ENCODE peak calls at places on chromosomes 1 and 21, in five cellular contexts. One of them, this sample, is unnamed.
A peak's percentile ranks its signal among the peaks of the same experiment; 100 is the strongest.

GRCh38 chr1:73635021-73635420 is 563.0 kb downstream of the LRRIQ3 start:
- DNase-seq in pancreas: no peak
- DNase-seq in H9: no peak
- DNase-seq in heart right ventricle: no peak
- DNase-seq in caudate nucleus: no peak
- DNase-seq in this sample: no peak

GRCh38 chr1:246567258-246568235 is 1.3 kb downstream of the CNST start:
- DNase-seq in caudate nucleus: no peak
- DNase-seq in pancreas: no peak
- DNase-seq in H9: no peak
- DNase-seq in heart right ventricle: no peak
- DNase-seq in this sample: no peak

GRCh38 chr1:245045087-245045881 is 109.5 kb upstream of the KIF26B start:
- DNase-seq in caudate nucleus: peak; percentile 50
- DNase-seq in heart right ventricle: peak; percentile 74
- DNase-seq in H9: peak; percentile 49
- DNase-seq in pancreas: no peak
- DNase-seq in this sample: no peak

GRCh38 chr1:201561604-201562003 is 22.7 kb downstream of the NAV1 start:
- DNase-seq in caudate nucleus: no peak
- DNase-seq in pancreas: peak; percentile 20
- DNase-seq in heart right ventricle: no peak
- DNase-seq in H9: no peak
- DNase-seq in this sample: no peak

GRCh38 chr1:155591770-155592169 is 18.2 kb upstream of the MSTO1 start:
- DNase-seq in heart right ventricle: peak; percentile 50
- DNase-seq in H9: no peak
- DNase-seq in pancreas: no peak
- DNase-seq in caudate nucleus: no peak
- DNase-seq in this sample: peak; percentile 47

GRCh38 chr1:83857108-83857507 is 141.8 kb downstream of the TTLL7 start:
- DNase-seq in caudate nucleus: no peak
- DNase-seq in pancreas: no peak
- DNase-seq in heart right ventricle: no peak
- DNase-seq in H9: no peak
- DNase-seq in this sample: no peak

GRCh38 chr21:36288651-36289243 is 31.2 kb upstream of the MORC3 start:
- DNase-seq in H9: no peak
- DNase-seq in caudate nucleus: no peak
- DNase-seq in heart right ventricle: no peak
- DNase-seq in pancreas: no peak
- DNase-seq in this sample: no peak

GRCh38 chr1:67347688-67348472 is 40.2 kb downstream of the IL12RB2 start:
- DNase-seq in caudate nucleus: peak; percentile 7
- DNase-seq in heart right ventricle: peak; percentile 46
- DNase-seq in H9: peak; percentile 55
- DNase-seq in pancreas: no peak
- DNase-seq in this sample: peak; percentile 57

GRCh38 chr1:55474168-55474786 is 259.1 kb upstream of the USP24 start:
- DNase-seq in pancreas: no peak
- DNase-seq in H9: no peak
- DNase-seq in caudate nucleus: no peak
- DNase-seq in heart right ventricle: no peak
- DNase-seq in this sample: no peak

GRCh38 chr21:44449473-44450363 is 5.6 kb upstream of the LRRC3 start:
- DNase-seq in pancreas: no peak
- DNase-seq in H9: peak; percentile 17
- DNase-seq in heart right ventricle: no peak
- DNase-seq in caudate nucleus: no peak
- DNase-seq in this sample: peak; percentile 8

GRCh38 chr1:2189459-2190425 is 4.8 kb downstream of the FAAP20 start:
- DNase-seq in H9: peak; percentile 96
- DNase-seq in heart right ventricle: peak; percentile 95
- DNase-seq in pancreas: peak; percentile 96
- DNase-seq in caudate nucleus: peak; percentile 83
- DNase-seq in this sample: peak; percentile 98

GRCh38 chr1:192788184-192788583 is 20.7 kb upstream of the RGS2 start:
- DNase-seq in heart right ventricle: no peak
- DNase-seq in caudate nucleus: no peak
- DNase-seq in pancreas: no peak
- DNase-seq in H9: peak; percentile 39
- DNase-seq in this sample: no peak

GRCh38 chr1:31593136-31593665 is 16.9 kb downstream of the TINAGL1 start:
- DNase-seq in pancreas: no peak
- DNase-seq in H9: no peak
- DNase-seq in caudate nucleus: no peak
- DNase-seq in heart right ventricle: no peak
- DNase-seq in this sample: no peak

GRCh38 chr21:42118901-42119300 is 47.8 kb downstream of the UMODL1 start:
- DNase-seq in pancreas: no peak
- DNase-seq in heart right ventricle: no peak
- DNase-seq in caudate nucleus: no peak
- DNase-seq in H9: no peak
- DNase-seq in this sample: no peak

GRCh38 chr1:159751022-159751421 is 29.7 kb upstream of the DUSP23 start:
- DNase-seq in heart right ventricle: no peak
- DNase-seq in H9: no peak
- DNase-seq in caudate nucleus: no peak
- DNase-seq in pancreas: no peak
- DNase-seq in this sample: no peak

GRCh38 chr1:233005703-233006102 is 55.3 kb downstream of the NTPCR start:
- DNase-seq in heart right ventricle: no peak
- DNase-seq in H9: no peak
- DNase-seq in caudate nucleus: no peak
- DNase-seq in pancreas: no peak
- DNase-seq in this sample: peak; percentile 3

GRCh38 chr21:37562920-37563640 is 196.5 kb downstream of the DYRK1A start:
- DNase-seq in pancreas: peak; percentile 72
- DNase-seq in heart right ventricle: peak; percentile 32
- DNase-seq in H9: no peak
- DNase-seq in caudate nucleus: no peak
- DNase-seq in this sample: no peak

GRCh38 chr1:228087771-228088251 is 5.3 kb downstream of the ARF1 start:
- DNase-seq in heart right ventricle: no peak
- DNase-seq in H9: no peak
- DNase-seq in caudate nucleus: no peak
- DNase-seq in pancreas: peak; percentile 51
- DNase-seq in this sample: no peak

GRCh38 chr1:110951161-110951560 is 12.6 kb downstream of the LRIF1 start:
- DNase-seq in pancreas: no peak
- DNase-seq in heart right ventricle: no peak
- DNase-seq in caudate nucleus: no peak
- DNase-seq in H9: no peak
- DNase-seq in this sample: no peak

GRCh38 chr1:18962121-18962721 is 5.7 kb upstream of the IFFO2 start:
- DNase-seq in pancreas: no peak
- DNase-seq in heart right ventricle: no peak
- DNase-seq in caudate nucleus: no peak
- DNase-seq in H9: no peak
- DNase-seq in this sample: no peak

GRCh38 chr1:49765034-49765433 is 258.7 kb downstream of the AGBL4 start:
- DNase-seq in pancreas: no peak
- DNase-seq in heart right ventricle: no peak
- DNase-seq in caudate nucleus: no peak
- DNase-seq in H9: no peak
- DNase-seq in this sample: peak; percentile 32

GRCh38 chr1:109634771-109635750 is 15.4 kb downstream of the AMPD2 start:
- DNase-seq in H9: peak; percentile 24
- DNase-seq in caudate nucleus: no peak
- DNase-seq in heart right ventricle: no peak
- DNase-seq in pancreas: no peak
- DNase-seq in this sample: no peak

GRCh38 chr1:238196516-238196915 is 305.8 kb upstream of the ZP4 start:
- DNase-seq in caudate nucleus: no peak
- DNase-seq in H9: no peak
- DNase-seq in pancreas: no peak
- DNase-seq in heart right ventricle: no peak
- DNase-seq in this sample: no peak

GRCh38 chr1:178109348-178110143 is 15.6 kb downstream of the RASAL2 start:
- DNase-seq in caudate nucleus: no peak
- DNase-seq in heart right ventricle: no peak
- DNase-seq in pancreas: no peak
- DNase-seq in H9: no peak
- DNase-seq in this sample: no peak

GRCh38 chr1:6519935-6520621 is 28.6 kb upstream of the PLEKHG5 start:
- DNase-seq in pancreas: no peak
- DNase-seq in heart right ventricle: no peak
- DNase-seq in H9: peak; percentile 95
- DNase-seq in caudate nucleus: peak; percentile 13
- DNase-seq in this sample: peak; percentile 51

GRCh38 chr1:198086051-198086745 is 70.6 kb upstream of the NEK7 start:
- DNase-seq in caudate nucleus: no peak
- DNase-seq in H9: no peak
- DNase-seq in pancreas: no peak
- DNase-seq in heart right ventricle: no peak
- DNase-seq in this sample: no peak

DNA sequence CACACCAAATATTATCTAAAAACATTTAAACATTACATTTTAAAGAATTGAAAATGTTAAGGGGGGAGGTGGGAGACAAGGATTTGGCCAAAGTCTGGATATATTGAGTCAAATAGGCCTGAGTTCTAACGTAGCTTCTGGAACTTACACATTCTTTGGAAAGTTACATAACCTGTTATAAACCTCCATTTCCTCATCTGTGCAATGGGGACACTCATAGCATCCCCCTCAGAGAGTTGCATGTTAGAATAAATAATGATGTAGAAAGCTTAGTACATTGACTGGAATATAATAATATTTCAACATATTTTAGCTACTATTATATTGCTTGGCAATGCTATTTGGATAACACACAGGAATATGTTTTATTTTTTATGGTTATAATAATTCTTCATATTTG is 117.7 kb downstream of the ATG4C start:
- DNase-seq in caudate nucleus: no peak
- DNase-seq in heart right ventricle: no peak
- DNase-seq in pancreas: no peak
- DNase-seq in H9: no peak
- DNase-seq in this sample: no peak
- H3K27ac ChIP-seq in caudate nucleus: no peak overlapping the region
- H3K27ac ChIP-seq in heart right ventricle: no peak overlapping the region
- H3K27ac ChIP-seq in pancreas: no peak overlapping the region
- H3K27ac ChIP-seq in H9: no peak overlapping the region
- H3K27ac ChIP-seq in this sample: no peak overlapping the region

GRCh38 chr1:27137022-27137542 is 17.8 kb downstream of the SLC9A1 start:
- DNase-seq in caudate nucleus: no peak
- DNase-seq in heart right ventricle: peak; percentile 44
- DNase-seq in pancreas: no peak
- DNase-seq in H9: peak; percentile 46
- DNase-seq in this sample: no peak
- H3K27ac ChIP-seq in caudate nucleus: peak overlapping the region; percentile 65
- H3K27ac ChIP-seq in heart right ventricle: peak overlapping the region; percentile 9
- H3K27ac ChIP-seq in pancreas: peak overlapping the region; percentile 36
- H3K27ac ChIP-seq in H9: no peak overlapping the region
- H3K27ac ChIP-seq in this sample: no peak overlapping the region

GRCh38 chr1:39822146-39822545 is 33.5 kb upstream of the BMP8B start:
- DNase-seq in heart right ventricle: no peak
- DNase-seq in pancreas: no peak
- DNase-seq in H9: no peak
- DNase-seq in caudate nucleus: no peak
- DNase-seq in this sample: no peak

GRCh38 chr1:39818482-39818881 is 29.8 kb upstream of the BMP8B start:
- DNase-seq in caudate nucleus: no peak
- DNase-seq in H9: no peak
- DNase-seq in heart right ventricle: no peak
- DNase-seq in pancreas: no peak
- DNase-seq in this sample: no peak

GRCh38 chr1:39819091-39819812 is 30.6 kb upstream of the BMP8B start:
- DNase-seq in pancreas: no peak
- DNase-seq in H9: no peak
- DNase-seq in caudate nucleus: no peak
- DNase-seq in heart right ventricle: no peak
- DNase-seq in this sample: no peak

GRCh38 chr1:39812913-39813312 is 24.2 kb upstream of the BMP8B start:
- DNase-seq in caudate nucleus: no peak
- DNase-seq in pancreas: no peak
- DNase-seq in H9: no peak
- DNase-seq in heart right ventricle: no peak
- DNase-seq in this sample: no peak

DNA sequence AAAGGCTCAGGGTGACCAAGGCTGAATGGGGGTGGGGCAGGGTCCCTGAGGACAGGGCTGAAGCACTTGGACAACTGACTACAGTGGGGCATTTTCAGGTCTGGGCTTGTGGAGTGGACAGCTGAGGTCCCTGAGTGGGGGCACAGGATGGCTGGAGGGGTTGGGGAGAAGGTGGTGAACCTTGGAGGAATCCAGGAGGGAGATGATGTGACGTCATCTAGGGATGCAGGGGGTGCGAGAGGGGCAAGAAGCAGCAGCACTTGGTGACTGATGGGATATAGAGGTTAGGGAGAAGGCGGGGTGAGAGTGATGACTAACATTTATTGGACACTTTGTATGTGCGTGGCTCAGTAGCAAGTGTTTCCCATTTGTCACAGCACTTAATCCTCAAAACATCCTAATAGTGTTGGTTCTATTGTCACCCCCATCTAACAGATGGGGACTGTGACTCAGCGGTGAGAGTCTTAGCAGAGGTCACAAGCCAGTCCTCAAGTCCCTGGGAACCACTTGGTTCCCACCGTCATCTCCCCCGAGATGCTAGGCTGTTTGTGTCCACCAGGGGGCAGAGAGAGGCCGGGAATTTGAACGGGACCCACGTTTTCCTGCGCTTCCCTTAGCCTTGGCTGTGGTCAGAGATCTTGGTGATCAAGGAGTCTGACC is 27.9 kb upstream of the BMP8B start:
- DNase-seq in heart right ventricle: peak; percentile 50
- DNase-seq in caudate nucleus: peak; percentile 49
- DNase-seq in pancreas: no peak
- DNase-seq in H9: peak; percentile 82
- DNase-seq in this sample: peak; percentile 81
- H3K27ac ChIP-seq in heart right ventricle: no peak overlapping the region
- H3K27ac ChIP-seq in caudate nucleus: no peak overlapping the region
- H3K27ac ChIP-seq in pancreas: no peak overlapping the region
- H3K27ac ChIP-seq in H9: no peak overlapping the region
- H3K27ac ChIP-seq in this sample: peak overlapping the region; percentile 38

DNA sequence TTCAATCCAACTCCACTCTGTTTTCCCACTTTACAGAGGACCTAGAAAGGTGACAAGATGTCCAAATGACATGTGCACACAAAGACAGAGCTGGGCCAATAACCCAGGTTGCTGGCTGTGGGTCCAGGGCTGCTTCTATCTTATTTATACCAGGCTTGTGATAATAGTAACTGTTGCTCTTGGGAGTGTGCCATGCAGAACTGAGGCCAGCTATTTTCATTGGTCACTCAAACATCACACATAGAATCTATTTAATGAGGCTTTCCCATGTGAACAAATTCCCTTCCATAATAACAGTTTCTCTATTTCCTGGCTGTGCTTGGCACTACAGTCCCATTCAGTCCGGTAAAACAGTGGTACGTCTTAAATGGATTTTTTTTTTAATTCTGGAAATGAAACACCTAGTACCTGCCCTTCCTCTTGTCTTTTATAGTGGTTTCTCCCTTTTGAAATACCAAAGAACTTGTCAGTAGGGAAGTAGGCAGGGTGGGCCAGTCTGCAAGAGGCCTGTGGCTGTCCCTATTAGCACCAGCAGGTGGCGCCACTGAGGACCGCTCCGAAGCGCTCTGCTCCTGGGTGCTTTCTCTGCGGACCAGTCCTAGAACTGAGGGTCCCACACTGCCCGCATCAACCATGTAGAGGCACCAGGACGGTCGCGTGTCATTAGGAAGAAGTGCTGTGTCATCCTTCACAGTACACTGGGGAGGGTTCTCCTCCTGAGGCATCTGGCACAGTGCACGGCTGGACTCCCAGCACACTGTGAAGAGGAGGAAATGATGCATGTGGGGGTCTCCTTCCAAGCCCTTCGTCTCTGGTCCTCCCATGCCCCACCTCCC is 52.1 kb downstream of the GPR161 start:
- DNase-seq in caudate nucleus: no peak
- DNase-seq in H9: peak; percentile 82
- DNase-seq in pancreas: peak; percentile 85
- DNase-seq in heart right ventricle: peak; percentile 39
- DNase-seq in this sample: peak; percentile 34
- H3K27ac ChIP-seq in caudate nucleus: peak overlapping the region; percentile 24
- H3K27ac ChIP-seq in H9: no peak overlapping the region
- H3K27ac ChIP-seq in pancreas: no peak overlapping the region
- H3K27ac ChIP-seq in heart right ventricle: peak overlapping the region; percentile 67
- H3K27ac ChIP-seq in this sample: no peak overlapping the region